ENCODE peak calls at places on chromosomes 3 and 15, in four cellular contexts. C, A, M and O are unnamed samples.
A peak's percentile ranks its signal among the peaks of the same experiment; 100 is the strongest.

GRCh38 chr3:112746675-112747276 is 99.9 kb downstream of the CD200R1L start:
- DNase-seq in C (no peak), A (no peak), M (no peak), O (no peak)

GRCh38 chr3:43583481-43583880 is 38.3 kb downstream of the ANO10 start:
- DNase-seq in C (no peak), A (no peak), M (no peak), O (no peak)

GRCh38 chr3:148330486-148330885 is 367.2 kb upstream of the AGTR1 start:
- DNase-seq in C (no peak), A (no peak), M (no peak), O (no peak)

GRCh38 chr3:54853573-54854404 is 74.1 kb downstream of the LRTM1 start:
- DNase-seq in C (peak; percentile 18), A (peak; percentile 73), M (peak; percentile 91), O (peak; percentile 66)

GRCh38 chr3:72973031-72973723 is 23.4 kb upstream of the PPP4R2 start:
- DNase-seq in C (peak; percentile 77), A (no peak), M (no peak), O (no peak)

GRCh38 chr3:66456711-66457173 is 44.1 kb downstream of the LRIG1 start:
- DNase-seq in C (no peak), A (no peak), M (no peak), O (no peak)

GRCh38 chr15:94135748-94136147 is 95.6 kb upstream of the MCTP2 start:
- DNase-seq in C (no peak), A (no peak), M (no peak), O (no peak)

GRCh38 chr3:50345586-50345985 is at the start of gene ZMYND10:
- DNase-seq in C (no peak), A (no peak), M (peak; percentile 78), O (peak; percentile 72)

GRCh38 chr15:92073044-92073785 is 219.7 kb downstream of the SLCO3A1 start:
- DNase-seq in C (no peak), A (no peak), M (no peak), O (no peak)

GRCh38 chr3:197516517-197516889 is 39.3 kb downstream of the BDH1 start:
- DNase-seq in C (peak; percentile 78), A (no peak), M (no peak), O (no peak)

GRCh38 chr3:136708339-136708985 is 43.7 kb downstream of the STAG1 start:
- DNase-seq in C (no peak), A (no peak), M (no peak), O (no peak)

GRCh38 chr3:114216186-114216970 is 21.0 kb downstream of the ZNF80 start:
- DNase-seq in C (no peak), A (no peak), M (no peak), O (no peak)

GRCh38 chr3:195075199-195075940 is 195.6 kb downstream of the XXYLT1 start:
- DNase-seq in C (no peak), A (peak; percentile 2), M (no peak), O (no peak)

GRCh38 chr3:11580645-11581044 is 63.1 kb downstream of the VGLL4 start:
- DNase-seq in C (no peak), A (no peak), M (no peak), O (no peak)

GRCh38 chr15:79919090-79919748 is 22.4 kb upstream of the MTHFS start:
- DNase-seq in C (no peak), A (no peak), M (no peak), O (no peak)

GRCh38 chr15:65329298-65329990 is 25.0 kb downstream of the RNU5B-1 start:
- DNase-seq in C (no peak), A (no peak), M (no peak), O (no peak)

GRCh38 chr3:98761656-98762229 is 1.4 kb upstream of the ST3GAL6 start:
- DNase-seq in C (no peak), A (no peak), M (no peak), O (no peak)

GRCh38 chr15:35481992-35482391 is 64.0 kb downstream of the DPH6 start:
- DNase-seq in C (no peak), A (no peak), M (peak; percentile 54), O (no peak)

GRCh38 chr3:170350515-170351413 is 6.8 kb upstream of the SKIL start:
- DNase-seq in C (no peak), A (no peak), M (no peak), O (no peak)

GRCh38 chr3:150104564-150104963 is 133.9 kb upstream of the PFN2 start:
- DNase-seq in C (no peak), A (no peak), M (no peak), O (no peak)

GRCh38 chr3:57088503-57088902 is 28.0 kb downstream of the SPATA12 start:
- DNase-seq in C (no peak), A (no peak), M (no peak), O (no peak)

GRCh38 chr15:51341366-51342248 is at the start of gene GLDN:
- DNase-seq in C (no peak), A (peak; percentile 67), M (no peak), O (peak; percentile 40)

GRCh38 chr15:66232267-66232625 is 21.3 kb downstream of the MEGF11 start:
- DNase-seq in C (no peak), A (no peak), M (no peak), O (no peak)

GRCh38 chr3:171369156-171369555 is 91.0 kb downstream of the TNIK start:
- DNase-seq in C (no peak), A (no peak), M (no peak), O (no peak)

GRCh38 chr3:10546181-10546624 is 40.8 kb upstream of the ATP2B2 start:
- DNase-seq in C (no peak), A (no peak), M (peak; percentile 10), O (no peak)

GRCh38 chr15:91849749-91850161 is 3.8 kb upstream of the SLCO3A1 start:
- DNase-seq in C (peak; percentile 30), A (no peak), M (no peak), O (no peak)

GRCh38 chr3:126847061-126847460 is 135.9 kb upstream of the PLXNA1 start:
- DNase-seq in C (no peak), A (no peak), M (no peak), O (no peak)

GRCh38 chr3:47315069-47315647 is 32.4 kb downstream of the KLHL18 start:
- DNase-seq in C (no peak), A (peak; percentile 64), M (peak; percentile 68), O (no peak)

GRCh38 chr3:186990878-186991308 is 60.6 kb downstream of the ST6GAL1 start:
- DNase-seq in C (no peak), A (no peak), M (no peak), O (no peak)

GRCh38 chr3:185424435-185424834 is 61.5 kb downstream of the MAP3K13 start:
- DNase-seq in C (no peak), A (no peak), M (no peak), O (no peak)

GRCh38 chr3:60463655-60464054 is 787.6 kb downstream of the FHIT start:
- DNase-seq in C (no peak), A (no peak), M (no peak), O (no peak)

GRCh38 chr3:65600888-65601287 is 437.8 kb downstream of the MAGI1 start:
- DNase-seq in C (no peak), A (no peak), M (no peak), O (no peak)

GRCh38 chr3:79497447-79498111 is 270.2 kb downstream of the ROBO1 start:
- DNase-seq in C (no peak), A (no peak), M (no peak), O (no peak)

GRCh38 chr3:18890459-18890858 is 257.9 kb upstream of the KCNH8 start:
- DNase-seq in C (no peak), A (no peak), M (no peak), O (no peak)

DNA sequence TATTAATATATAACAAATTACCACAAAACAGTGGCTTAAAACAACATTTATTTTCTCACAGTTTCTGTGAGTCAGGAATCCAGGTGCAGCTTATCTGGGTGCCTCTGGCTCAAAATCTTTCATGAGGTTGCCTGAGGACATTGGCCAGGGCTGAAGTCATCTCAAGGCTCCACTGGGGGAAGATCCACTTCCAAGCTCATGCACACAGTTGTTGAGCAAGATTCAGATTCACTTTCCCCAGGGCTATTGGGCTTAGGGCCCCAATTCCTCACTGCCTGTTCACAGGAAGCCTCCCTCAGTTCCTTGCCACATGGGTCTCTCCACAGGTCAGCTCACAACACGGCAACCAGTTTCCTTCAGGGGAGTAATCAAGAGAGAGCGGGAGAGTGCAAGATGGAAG is 35.0 kb downstream of the RFTN1 start:
- DNase-seq in C (no peak), A (no peak), M (no peak), O (no peak)
- H3K4me1 ChIP-seq in C (no peaks in the 10 kb centered on the region), A (no peaks in the 10 kb centered on the region), M (no peaks in the 10 kb centered on the region), O (peaks cover 18% of the 10 kb centered on the region)

GRCh38 chr15:99305761-99306505 is 54.7 kb downstream of the LRRC28 start:
- DNase-seq in C (peak; percentile 82), A (peak; percentile 72), M (no peak), O (no peak)
- H3K4me3 ChIP-seq in C (peak overlapping the region; percentile 24), A (peak overlapping the region; percentile 22), M (no peak overlapping the region), O (no peak overlapping the region)

DNA sequence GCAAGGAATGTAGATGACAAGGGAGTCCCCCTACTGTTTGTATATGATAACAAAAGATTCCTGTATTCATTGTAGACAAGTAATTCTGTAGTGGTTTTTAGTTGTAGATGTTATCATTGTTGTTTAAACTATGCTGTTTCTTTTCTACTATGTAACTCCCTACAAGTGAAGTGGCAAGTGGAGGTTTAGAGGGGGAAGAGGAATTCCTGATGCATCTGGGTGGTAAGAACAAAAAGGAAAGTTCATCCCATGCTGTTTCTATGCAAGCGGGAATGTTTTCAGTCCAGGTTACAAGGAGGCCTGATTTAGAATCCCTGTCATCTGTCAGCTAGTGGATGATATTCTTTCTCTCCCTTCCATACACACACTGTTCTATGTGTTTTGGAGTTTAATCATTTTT is 67.5 kb downstream of the IMPG2 start:
- DNase-seq in C (no peak), A (no peak), M (no peak), O (no peak)
- TF ChIP-seq CTCF in C (no peak), A (no peak), M (no peak), O (no peak)

GRCh38 chr3:158700559-158700958 is 28.1 kb upstream of the LXN start:
- DNase-seq in C (no peak), A (no peak), M (peak; percentile 73), O (no peak)
- H3K4me1 ChIP-seq in C (no peaks in the 10 kb centered on the region), A (no peaks in the 10 kb centered on the region), M (peaks cover 9% of the 10 kb centered on the region), O (peaks cover 2% of the 10 kb centered on the region)

GRCh38 chr3:49131576-49131975 is 1.3 kb downstream of the LAMB2 start:
- DNase-seq in C (no peak), A (no peak), M (no peak), O (no peak)

GRCh38 chr3:49132073-49132436 is 795 bp downstream of the LAMB2 start:
- DNase-seq in C (no peak), A (no peak), M (no peak), O (no peak)

GRCh38 chr3:49134471-49135265 is 1.8 kb upstream of the LAMB2 start:
- DNase-seq in C (peak; percentile 53), A (no peak), M (no peak), O (no peak)

GRCh38 chr3:49132437-49133225 is at the start of gene LAMB2:
- DNase-seq in C (peak; percentile 79), A (peak; percentile 65), M (peak; percentile 87), O (peak; percentile 73)

DNA sequence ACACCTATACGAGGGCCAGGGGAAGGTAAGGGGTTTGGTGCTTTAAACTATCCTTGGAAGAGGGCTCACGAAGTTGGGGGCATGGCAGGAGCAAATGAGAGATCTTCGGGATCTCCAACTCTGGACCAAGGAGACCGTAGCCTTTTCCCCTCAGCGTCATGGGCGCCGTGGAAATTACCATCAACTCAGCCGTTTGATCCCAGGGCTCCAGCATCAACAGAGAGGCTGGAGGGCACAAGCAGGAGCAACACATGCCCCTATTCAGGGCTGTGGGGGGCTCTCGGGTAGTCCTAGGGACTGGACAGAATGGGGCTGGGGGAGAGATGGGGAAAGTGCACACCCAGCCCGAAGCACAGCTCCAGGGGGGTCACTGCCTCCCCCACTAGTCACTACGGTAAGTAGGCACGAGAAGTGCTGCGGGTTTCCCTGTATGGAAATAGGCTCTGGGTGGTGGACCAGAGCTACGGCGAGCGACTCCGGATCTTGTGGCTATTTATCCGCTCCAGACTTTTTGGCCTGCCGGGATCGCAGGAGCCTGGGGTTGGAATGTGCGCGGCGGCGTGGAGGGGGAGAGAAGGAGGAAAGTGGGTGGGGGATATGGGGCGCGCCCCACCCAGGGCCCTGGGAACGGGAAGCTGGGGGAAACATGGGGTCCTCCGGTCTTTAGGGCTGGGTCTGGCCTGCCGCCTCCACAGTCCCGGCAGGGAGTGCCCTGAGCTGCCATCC is 539 bp upstream of the LAMB2 start:
- DNase-seq in C (peak; percentile 80), A (peak; percentile 90), M (peak; percentile 92), O (peak; percentile 86)
- H3K4me3 ChIP-seq in C (peak overlapping the region; percentile 78), A (peak overlapping the region; percentile 78), M (peak overlapping the region; percentile 59), O (peak overlapping the region; percentile 69)